ENCODE peak calls at places on chromosomes 13 and 19, in eight cellular contexts. Z, N, G, R, P, T, Q and K are unnamed samples.

GRCh38 chr13:98975822-98976261 is 2.0 kb downstream of the DOCK9 start:
- DNase-seq in R (no peak), Q (no peak), N (no peak), T (no peak), P (no peak), Z (no peak), G (no peak), K (no peak)

GRCh38 chr19:17339088-17339741 is 1.9 kb downstream of the GTPBP3 start:
- DNase-seq in T (no peak), G (no peak), Q (peak; percentile 78), P (peak; percentile 48), N (no peak), R (no peak), Z (no peak), K (no peak)

GRCh38 chr19:41871573-41872383 is 5.3 kb upstream of the CD79A start:
- DNase-seq in T (no peak), N (no peak), Z (no peak), R (no peak), P (no peak), Q (peak; percentile 84), G (no peak), K (no peak)

GRCh38 chr19:18239303-18239702 is 13.1 kb upstream of the PDE4C start:
- DNase-seq in P (no peak), N (no peak), R (no peak), Q (no peak), Z (no peak), G (no peak), T (no peak), K (no peak)

GRCh38 chr19:48627211-48627864 is 8.0 kb downstream of the SPHK2 start:
- DNase-seq in G (no peak), P (no peak), N (peak; percentile 78), R (no peak), T (no peak), Z (no peak), Q (no peak), K (no peak)

GRCh38 chr13:48403151-48403631 is 9.7 kb downstream of the LPAR6 start:
- DNase-seq in Q (peak; percentile 41), N (no peak), R (no peak), T (no peak), G (no peak), Z (no peak), P (no peak), K (no peak)

GRCh38 chr19:10452726-10453620 is 32.6 kb downstream of the PDE4A start:
- DNase-seq in P (no peak), Q (no peak), N (no peak), G (peak; percentile 45), Z (no peak), T (no peak), R (no peak), K (no peak)

GRCh38 chr13:33230178-33230881 is 55.2 kb downstream of the STARD13 start:
- DNase-seq in T (no peak), G (no peak), P (no peak), Z (no peak), R (no peak), N (peak; percentile 61), Q (no peak), K (no peak)

GRCh38 chr13:28493740-28494536 is 990 bp downstream of the FLT1 start:
- DNase-seq in Q (peak; percentile 46), N (no peak), R (no peak), T (no peak), P (peak; percentile 41), Z (no peak), G (no peak), K (no peak)

GRCh38 chr13:76696370-76696769 is 189.8 kb downstream of the KCTD12 start:
- DNase-seq in T (no peak), Q (no peak), Z (no peak), N (no peak), R (no peak), P (no peak), G (no peak), K (no peak)

GRCh38 chr19:49862411-49863253 is 4.7 kb downstream of the PNKP start:
- DNase-seq in G (no peak), N (no peak), T (no peak), P (peak; percentile 76), R (no peak), Z (no peak), Q (peak; percentile 38), K (no peak)

GRCh38 chr19:11570039-11570462 is 7.4 kb downstream of the ACP5 start:
- DNase-seq in P (no peak), R (no peak), G (no peak), N (peak; percentile 65), T (no peak), Z (no peak), Q (no peak), K (no peak)

GRCh38 chr19:30224689-30225606 is 147.2 kb upstream of the ZNF536 start:
- DNase-seq in Z (no peak), Q (peak; percentile 32), R (no peak), G (peak; percentile 24), T (no peak), P (no peak), N (peak; percentile 13), K (no peak)

GRCh38 chr13:100521912-100522490 is 66.6 kb downstream of the GGACT start:
- DNase-seq in Q (no peak), R (no peak), G (no peak), N (no peak), P (no peak), Z (no peak), T (no peak), K (no peak)

GRCh38 chr19:21092107-21092506 is 10.1 kb downstream of the ZNF714 start:
- DNase-seq in P (no peak), G (no peak), T (no peak), Z (no peak), N (peak; percentile 68), Q (no peak), R (no peak), K (no peak)

GRCh38 chr13:109576331-109576813 is 210.0 kb downstream of the IRS2 start:
- DNase-seq in R (no peak), T (no peak), Z (no peak), G (no peak), P (no peak), Q (no peak), N (no peak), K (no peak)

GRCh38 chr19:11577451-11578341 is at the start of gene ACP5:
- DNase-seq in N (no peak), P (peak; percentile 68), Z (no peak), Q (no peak), R (no peak), T (no peak), G (no peak), K (no peak)

GRCh38 chr19:32674153-32674958 is 624 bp downstream of the ANKRD27 start:
- DNase-seq in Z (no peak), N (peak; percentile 9), T (no peak), P (no peak), R (no peak), Q (no peak), G (no peak), K (peak; percentile 31)

GRCh38 chr13:72383646-72384045 is 343.8 kb downstream of the MZT1 start:
- DNase-seq in Q (no peak), P (no peak), Z (no peak), R (no peak), G (no peak), N (no peak), T (no peak), K (no peak)